ENCODE peak calls at places on chromosome 12, in six cellular contexts. D, J, O, T, C and P are unnamed samples.
A peak's percentile ranks its signal among the peaks of the same experiment; 100 is the strongest.

GRCh38 chr12:31118347-31118830 is 44.7 kb downstream of the DDX11 start:
- DNase-seq in O (no peak), C (no peak), D (no peak), T (peak; percentile 18), J (no peak), P (no peak)

GRCh38 chr12:120620624-120621023 is 19.8 kb upstream of the CABP1 start:
- DNase-seq in O (no peak), D (peak; percentile 68), T (no peak), J (no peak), C (no peak), P (no peak)

GRCh38 chr12:55715169-55715764 is 579 bp upstream of the BLOC1S1 start:
- DNase-seq in J (no peak), C (no peak), O (no peak), D (no peak), T (peak; percentile 5), P (no peak)

GRCh38 chr12:28089363-28089762 is 100.9 kb upstream of the CCDC91 start:
- DNase-seq in C (no peak), D (no peak), T (no peak), O (peak; percentile 29), J (peak; percentile 45), P (no peak)

GRCh38 chr12:26928661-26929060 is 9.1 kb downstream of the INTS13 start:
- DNase-seq in J (no peak), O (no peak), C (no peak), T (no peak), D (no peak), P (no peak)

GRCh38 chr12:57452937-57453509 is 2.1 kb upstream of the INHBE start:
- DNase-seq in J (peak; percentile 77), D (no peak), C (no peak), O (peak; percentile 75), T (peak; percentile 86), P (peak; percentile 54)

GRCh38 chr12:120350576-120351350 is 18.2 kb downstream of the MSI1 start:
- DNase-seq in T (no peak), J (no peak), O (no peak), C (no peak), D (no peak), P (no peak)

GRCh38 chr12:86015026-86015425 is 140.9 kb downstream of the NTS start:
- DNase-seq in D (no peak), T (no peak), J (no peak), C (no peak), O (no peak), P (no peak)

GRCh38 chr12:105724651-105725050 is 394.2 kb downstream of the C12orf75 start:
- DNase-seq in D (no peak), C (no peak), O (peak; percentile 44), T (no peak), J (peak; percentile 33), P (peak; percentile 1)

GRCh38 chr12:100234591-100235304 is 32.1 kb downstream of the DEPDC4 start:
- DNase-seq in C (peak; percentile 12), J (peak; percentile 64), D (no peak), T (no peak), O (peak; percentile 65), P (peak; percentile 29)

GRCh38 chr12:116813271-116814041 is 67.8 kb downstream of the HRK start:
- DNase-seq in J (no peak), T (no peak), C (no peak), O (no peak), D (peak; percentile 94), P (no peak)

GRCh38 chr12:5592313-5592712 is 160.4 kb downstream of the NTF3 start:
- DNase-seq in C (no peak), T (no peak), D (no peak), J (no peak), O (peak; percentile 50), P (no peak)

GRCh38 chr12:128069359-128069997 is 197.5 kb upstream of the TMEM132C start:
- DNase-seq in J (peak; percentile 68), D (no peak), C (peak; percentile 22), T (peak; percentile 25), O (peak; percentile 75), P (peak; percentile 64)

GRCh38 chr12:108879615-108880254 is at the start of gene DAO:
- DNase-seq in O (no peak), T (no peak), C (peak; percentile 44), D (no peak), J (no peak), P (no peak)

GRCh38 chr12:101855364-101855884 is 22.0 kb upstream of the DRAM1 start:
- DNase-seq in O (peak; percentile 66), D (no peak), J (peak; percentile 9), C (no peak), T (no peak), P (no peak)

GRCh38 chr12:66740257-66740656 is 61.4 kb upstream of the GRIP1 start:
- DNase-seq in J (peak; percentile 1), D (no peak), O (no peak), T (no peak), C (no peak), P (no peak)

GRCh38 chr12:27424631-27425230 is 21.8 kb upstream of the SMCO2 start:
- DNase-seq in D (no peak), O (peak; percentile 79), C (peak; percentile 18), J (peak; percentile 75), T (no peak), P (peak; percentile 52)

GRCh38 chr12:107329569-107330324 is 236.4 kb upstream of the CRY1 start:
- DNase-seq in T (no peak), J (peak; percentile 51), O (peak; percentile 65), C (no peak), D (no peak), P (no peak)

GRCh38 chr12:51392556-51393237 is 1.5 kb upstream of the GALNT6 start:
- DNase-seq in J (no peak), C (peak; percentile 67), O (peak; percentile 36), D (no peak), T (no peak), P (no peak)

GRCh38 chr12:42468853-42469252 is 120.7 kb downstream of the PRICKLE1 start:
- DNase-seq in T (no peak), O (no peak), D (no peak), C (no peak), J (peak; percentile 51), P (no peak)

GRCh38 chr12:132471011-132471857 is 18.7 kb upstream of the FBRSL1 start:
- DNase-seq in J (no peak), T (no peak), C (no peak), D (no peak), O (no peak), P (no peak)

GRCh38 chr12:49342066-49342913 is 4.4 kb upstream of the DNAJC22 start:
- DNase-seq in C (peak; percentile 98), T (peak; percentile 81), O (peak; percentile 44), J (peak; percentile 68), D (peak; percentile 32), P (peak; percentile 79)